ENCODE peak calls at places on chromosomes 13 and 19, in eight cellular contexts. J is A549, L is adrenal gland, Y is RWPE1, E is left lung, Q is foreskin fibroblast, P is cardiac muscle cell, X is omental fat pad. V is an unnamed sample.

GRCh38 chr19:47049307-47049700 is 880 bp upstream of the TMEM160 start:
- DNase-seq in Q (peak; percentile 61), P (no peak), X (no peak), E (no peak), Y (no peak), L (no peak), J (no peak), V (peak; percentile 32)

GRCh38 chr19:46009530-46010510 is 13.0 kb downstream of the PGLYRP1 start:
- DNase-seq in J (peak; percentile 81), Y (no peak), X (peak; percentile 83), L (peak; percentile 81), E (peak; percentile 91), P (peak; percentile 71), Q (peak; percentile 86), V (peak; percentile 74)

GRCh38 chr13:30805132-30805537 is 69.8 kb downstream of the ALOX5AP start:
- DNase-seq in J (no peak), P (no peak), X (no peak), Y (no peak), Q (no peak), L (peak; percentile 30), E (no peak), V (no peak)

GRCh38 chr13:107466326-107466725 is 749.0 kb downstream of the LIG4 start:
- DNase-seq in L (no peak), Q (no peak), J (no peak), P (no peak), X (no peak), E (no peak), Y (peak; percentile 11), V (peak; percentile 83)

GRCh38 chr19:7428651-7429113 is 60.2 kb downstream of the PEX11G start:
- DNase-seq in X (no peak), Q (no peak), P (no peak), L (no peak), E (peak; percentile 66), J (no peak), Y (no peak), V (no peak)

GRCh38 chr19:3115916-3116602 is 19.8 kb upstream of the GNA15 start:
- DNase-seq in Q (peak; percentile 10), Y (no peak), X (no peak), J (peak; percentile 36), P (no peak), E (peak; percentile 69), L (peak; percentile 72), V (peak; percentile 59)

GRCh38 chr19:6868341-6868740 is 19.0 kb upstream of the ADGRE1 start:
- DNase-seq in J (no peak), Q (no peak), X (no peak), Y (no peak), L (no peak), P (no peak), E (no peak), V (peak; percentile 34)

GRCh38 chr13:112850273-112850672 is 118.7 kb upstream of the MCF2L start:
- DNase-seq in P (no peak), X (no peak), L (no peak), J (no peak), E (no peak), Q (no peak), Y (no peak), V (no peak)

GRCh38 chr19:38786572-38787265 is 2.3 kb upstream of the LGALS7B start:
- DNase-seq in E (no peak), J (no peak), L (no peak), P (no peak), Q (no peak), Y (peak; percentile 56), X (no peak), V (peak; percentile 69)

GRCh38 chr19:4801085-4801619 is 9.6 kb downstream of the FEM1A start:
- DNase-seq in X (no peak), E (no peak), P (no peak), L (no peak), Q (no peak), Y (no peak), J (no peak), V (no peak)

GRCh38 chr13:35767256-35767981 is 290.9 kb upstream of the MAB21L1 start:
- DNase-seq in X (no peak), E (no peak), P (no peak), Y (no peak), Q (no peak), L (no peak), J (no peak), V (no peak)

GRCh38 chr13:99256709-99257108 is 1.5 kb downstream of the GPR18 start:
- DNase-seq in P (no peak), Q (peak; percentile 24), X (no peak), J (no peak), E (no peak), L (no peak), Y (no peak), V (no peak)

DNA sequence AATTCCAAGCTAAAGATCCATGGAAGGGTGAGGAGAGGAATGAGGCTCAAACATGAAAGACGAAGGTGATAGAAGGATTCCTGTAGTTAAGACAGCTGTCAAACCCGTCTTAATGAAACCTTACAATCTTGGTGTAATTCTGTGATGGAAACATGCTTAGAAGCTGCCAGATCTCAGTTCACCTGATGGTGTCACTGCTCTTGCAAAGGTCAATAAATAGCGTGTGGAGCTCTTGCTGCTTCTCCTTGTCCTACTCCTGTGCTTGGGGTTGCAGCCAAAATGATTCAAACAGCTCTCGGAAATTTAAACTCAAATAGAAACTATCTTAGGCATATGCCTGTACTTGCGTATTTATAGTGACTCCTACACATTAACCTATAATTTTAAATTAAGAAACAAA is 1705.0 kb downstream of the OLFM4 start:
- DNase-seq in Y (peak; percentile 6), X (no peak), Q (no peak), P (peak; percentile 24), J (peak; percentile 0), L (no peak), E (no peak), V (peak; percentile 13)
- TF ChIP-seq CTCF in Y (no peak), X (no peak), Q (no peak), P (no peak), J (no peak), L (no peak), E (no peak), V (peak; percentile 6)

DNA sequence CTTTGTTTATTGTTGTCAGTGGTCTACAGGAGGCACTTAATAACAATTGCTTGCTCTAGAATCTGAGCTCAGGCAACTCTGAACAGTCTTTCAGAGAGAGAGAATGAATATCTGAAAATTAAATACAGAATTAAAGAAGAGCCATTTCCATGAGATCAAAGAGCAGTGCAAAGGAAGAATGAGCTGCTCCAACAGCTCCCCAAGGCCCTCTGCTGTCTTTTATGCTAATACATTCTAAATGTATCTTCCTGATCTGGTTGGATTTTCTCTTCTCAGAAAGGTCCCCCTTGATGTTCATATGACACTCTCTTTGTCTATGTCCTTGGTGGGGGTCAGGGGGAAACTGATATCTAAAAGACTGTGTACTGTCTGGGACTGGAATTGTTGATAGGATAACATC is 1029.6 kb downstream of the PCDH9 start:
- DNase-seq in X (no peak), Q (peak; percentile 27), P (no peak), E (no peak), L (no peak), J (no peak), Y (no peak), V (no peak)
- TF ChIP-seq CTCF in X (no peak), Q (no peak), P (no peak), E (no peak), L (no peak), J (no peak), Y (no peak), V (no peak)

DNA sequence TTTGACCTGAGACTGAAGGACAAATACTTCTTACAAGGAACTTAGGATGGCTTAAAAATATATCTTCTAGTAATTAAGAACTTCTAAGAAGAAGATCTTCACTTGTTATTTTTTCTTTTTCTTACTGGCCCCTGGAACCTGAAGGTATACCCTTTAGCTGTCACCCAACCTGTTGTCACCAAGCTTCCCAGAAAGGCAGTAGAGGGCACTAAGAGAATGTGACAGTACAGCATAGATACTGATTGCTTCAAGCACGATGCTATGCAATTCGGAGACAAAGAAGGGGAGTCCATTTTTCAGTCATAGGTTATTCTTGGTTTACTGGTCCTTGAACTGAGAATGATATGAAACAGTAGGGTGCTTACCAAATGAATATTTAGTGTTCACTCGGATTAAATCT is 208.3 kb upstream of the PCDH9 start:
- DNase-seq in Y (no peak), Q (peak; percentile 2), L (no peak), J (peak; percentile 4), P (peak; percentile 44), E (no peak), X (no peak), V (peak; percentile 30)
- TF ChIP-seq CTCF in Y (no peak), Q (no peak), L (no peak), J (no peak), P (no peak), E (no peak), X (no peak), V (peak; percentile 10)

DNA sequence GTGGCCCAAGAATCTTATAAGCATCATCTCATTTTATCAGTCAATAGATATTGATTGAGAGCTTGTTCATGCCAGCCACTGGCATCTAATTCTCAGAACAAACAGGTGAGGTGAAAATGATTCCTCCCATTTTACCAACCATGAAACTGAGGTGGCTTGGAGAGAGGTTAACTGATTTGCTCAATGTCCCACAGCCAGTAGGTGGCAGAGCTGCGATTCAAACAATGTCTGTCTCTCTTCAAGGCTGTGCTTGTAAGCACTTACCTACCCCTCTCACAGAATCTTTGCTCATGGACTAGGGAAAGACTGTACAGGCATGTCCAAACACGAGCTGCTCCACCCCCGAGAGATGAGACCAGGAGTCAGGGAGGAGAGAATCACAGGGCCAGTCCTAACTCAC is 21.5 kb upstream of the GSX1 start:
- DNase-seq in Q (peak; percentile 26), E (no peak), X (no peak), J (peak; percentile 46), Y (peak; percentile 53), L (no peak), P (no peak), V (peak; percentile 66)
- TF ChIP-seq CTCF in Q (peak; percentile 32), E (no peak), X (no peak), J (peak; percentile 28), Y (peak; percentile 19), L (no peak), P (peak; percentile 50), V (peak; percentile 45)

GRCh38 chr19:51712461-51713081 is 11.2 kb downstream of the HAS1 start:
- DNase-seq in Y (peak; percentile 75), E (no peak), X (no peak), Q (peak; percentile 43), P (no peak), L (no peak), J (peak; percentile 83), V (peak; percentile 79)
- TF ChIP-seq CTCF in Y (peak; percentile 73), E (no peak), X (no peak), Q (peak; percentile 44), P (peak; percentile 43), L (peak; percentile 12), J (peak; percentile 30), V (peak; percentile 75)

GRCh38 chr19:18322759-18323460 is at the start of gene LSM4:
- DNase-seq in L (peak; percentile 99), P (peak; percentile 99), J (peak; percentile 97), E (peak; percentile 98), Q (peak; percentile 99), Y (peak; percentile 99), X (peak; percentile 96), V (peak; percentile 99)
- TF ChIP-seq CTCF in L (peak; percentile 19), P (no peak), J (no peak), E (no peak), Q (no peak), Y (peak; percentile 51), X (no peak), V (peak; percentile 38)

GRCh38 chr13:95485518-95486144 is 66.9 kb upstream of the CLDN10 start:
- DNase-seq in J (no peak), Y (no peak), Q (no peak), X (no peak), E (no peak), P (no peak), L (no peak), V (peak; percentile 47)
- TF ChIP-seq CTCF in J (no peak), Y (no peak), Q (no peak), X (no peak), E (no peak), P (no peak), L (no peak), V (no peak)